ENCODE peak calls at places on chromosomes 16 and 17, in five cellular contexts. One of them, this sample, is unnamed.

GRCh38 chr17:18037482-18037881 is 1.5 kb downstream of the ATPAF2 start:
- DNase-seq in HEK293T: no peak
- DNase-seq in substantia nigra: no peak
- DNase-seq in A549: no peak
- DNase-seq in stimulated activated CD8-positive, alpha-beta memory T cell treated with anti-CD3 and anti-CD28 coated beads, Interleukin-15, amount 100 ng/mL, for 24 hours: no peak
- DNase-seq in this sample: no peak

GRCh38 chr16:88430524-88431446 is 22.3 kb upstream of the ZFPM1 start:
- DNase-seq in stimulated activated CD8-positive, alpha-beta memory T cell treated with anti-CD3 and anti-CD28 coated beads, Interleukin-15, amount 100 ng/mL, for 24 hours: no peak
- DNase-seq in substantia nigra: no peak
- DNase-seq in A549: no peak
- DNase-seq in HEK293T: no peak
- DNase-seq in this sample: no peak

GRCh38 chr16:30061195-30061554 is 4.4 kb upstream of the ALDOA start:
- DNase-seq in HEK293T: no peak
- DNase-seq in substantia nigra: no peak
- DNase-seq in A549: no peak
- DNase-seq in stimulated activated CD8-positive, alpha-beta memory T cell treated with anti-CD3 and anti-CD28 coated beads, Interleukin-15, amount 100 ng/mL, for 24 hours: no peak
- DNase-seq in this sample: no peak

GRCh38 chr17:48893646-48894508 is 1.3 kb downstream of the ATP5MC1 start:
- DNase-seq in substantia nigra: no peak
- DNase-seq in stimulated activated CD8-positive, alpha-beta memory T cell treated with anti-CD3 and anti-CD28 coated beads, Interleukin-15, amount 100 ng/mL, for 24 hours: no peak
- DNase-seq in A549: no peak
- DNase-seq in HEK293T: no peak
- DNase-seq in this sample: no peak

GRCh38 chr17:73397856-73398540 is 86.2 kb upstream of the CDC42EP4 start:
- DNase-seq in stimulated activated CD8-positive, alpha-beta memory T cell treated with anti-CD3 and anti-CD28 coated beads, Interleukin-15, amount 100 ng/mL, for 24 hours: no peak
- DNase-seq in substantia nigra: no peak
- DNase-seq in A549: no peak
- DNase-seq in HEK293T: no peak
- DNase-seq in this sample: no peak

GRCh38 chr17:57257911-57258885 is 1.9 kb downstream of the MSI2 start:
- DNase-seq in HEK293T: no peak
- DNase-seq in A549: no peak
- DNase-seq in stimulated activated CD8-positive, alpha-beta memory T cell treated with anti-CD3 and anti-CD28 coated beads, Interleukin-15, amount 100 ng/mL, for 24 hours: no peak
- DNase-seq in substantia nigra: no peak
- DNase-seq in this sample: no peak

GRCh38 chr17:37041931-37042330 is 93.2 kb downstream of the AATF start:
- DNase-seq in HEK293T: no peak
- DNase-seq in A549: no peak
- DNase-seq in stimulated activated CD8-positive, alpha-beta memory T cell treated with anti-CD3 and anti-CD28 coated beads, Interleukin-15, amount 100 ng/mL, for 24 hours: no peak
- DNase-seq in substantia nigra: no peak
- DNase-seq in this sample: no peak

GRCh38 chr17:78797691-78798585 is 15.9 kb upstream of the CYTH1 start:
- DNase-seq in stimulated activated CD8-positive, alpha-beta memory T cell treated with anti-CD3 and anti-CD28 coated beads, Interleukin-15, amount 100 ng/mL, for 24 hours: no peak
- DNase-seq in substantia nigra: no peak
- DNase-seq in HEK293T: no peak
- DNase-seq in A549: no peak
- DNase-seq in this sample: no peak

GRCh38 chr17:43732961-43733360 is 25.6 kb downstream of the SOST start:
- DNase-seq in A549: no peak
- DNase-seq in stimulated activated CD8-positive, alpha-beta memory T cell treated with anti-CD3 and anti-CD28 coated beads, Interleukin-15, amount 100 ng/mL, for 24 hours: no peak
- DNase-seq in HEK293T: no peak
- DNase-seq in substantia nigra: no peak
- DNase-seq in this sample: no peak

GRCh38 chr16:69108069-69108904 is 2.8 kb downstream of the HAS3 start:
- DNase-seq in HEK293T: no peak
- DNase-seq in A549: no peak
- DNase-seq in stimulated activated CD8-positive, alpha-beta memory T cell treated with anti-CD3 and anti-CD28 coated beads, Interleukin-15, amount 100 ng/mL, for 24 hours: no peak
- DNase-seq in substantia nigra: no peak
- DNase-seq in this sample: no peak

GRCh38 chr16:19185510-19185851 is 17.4 kb downstream of the SYT17 start:
- DNase-seq in HEK293T: no peak
- DNase-seq in stimulated activated CD8-positive, alpha-beta memory T cell treated with anti-CD3 and anti-CD28 coated beads, Interleukin-15, amount 100 ng/mL, for 24 hours: no peak
- DNase-seq in A549: no peak
- DNase-seq in substantia nigra: no peak
- DNase-seq in this sample: no peak

GRCh38 chr16:66713076-66713475 is 16.5 kb upstream of the CMTM4 start:
- DNase-seq in substantia nigra: no peak
- DNase-seq in HEK293T: no peak
- DNase-seq in stimulated activated CD8-positive, alpha-beta memory T cell treated with anti-CD3 and anti-CD28 coated beads, Interleukin-15, amount 100 ng/mL, for 24 hours: no peak
- DNase-seq in A549: no peak
- DNase-seq in this sample: no peak

GRCh38 chr16:2237552-2238395 is 1.5 kb downstream of the DNASE1L2 start:
- DNase-seq in A549: no peak
- DNase-seq in stimulated activated CD8-positive, alpha-beta memory T cell treated with anti-CD3 and anti-CD28 coated beads, Interleukin-15, amount 100 ng/mL, for 24 hours: no peak
- DNase-seq in HEK293T: no peak
- DNase-seq in substantia nigra: no peak
- DNase-seq in this sample: no peak

GRCh38 chr17:8324913-8325312 is 14.7 kb upstream of the ODF4 start:
- DNase-seq in HEK293T: no peak
- DNase-seq in stimulated activated CD8-positive, alpha-beta memory T cell treated with anti-CD3 and anti-CD28 coated beads, Interleukin-15, amount 100 ng/mL, for 24 hours: no peak
- DNase-seq in A549: no peak
- DNase-seq in substantia nigra: no peak
- DNase-seq in this sample: no peak